ENCODE peak calls at places on chromosomes 13 and 19, in seven cellular contexts. One of them, this sample, is unnamed.

GRCh38 chr13:30847697-30848307 is 58.3 kb upstream of the MEDAG start:
- DNase-seq in A549: no peak
- DNase-seq in bronchial epithelial cell: peak
- DNase-seq in mucosa of descending colon: no peak
- DNase-seq in cardiac muscle cell: peak
- DNase-seq in IMR-90: peak
- DNase-seq in GM06990: no peak
- DNase-seq in this sample: peak

GRCh38 chr19:39582442-39582841 is 19.9 kb upstream of the LGALS13 start:
- DNase-seq in bronchial epithelial cell: no peak
- DNase-seq in A549: no peak
- DNase-seq in mucosa of descending colon: no peak
- DNase-seq in GM06990: no peak
- DNase-seq in cardiac muscle cell: no peak
- DNase-seq in IMR-90: no peak
- DNase-seq in this sample: no peak

GRCh38 chr19:5805465-5806132 is 732 bp downstream of the NRTN start:
- DNase-seq in IMR-90: peak
- DNase-seq in GM06990: no peak
- DNase-seq in bronchial epithelial cell: no peak
- DNase-seq in cardiac muscle cell: peak
- DNase-seq in mucosa of descending colon: peak
- DNase-seq in A549: peak
- DNase-seq in this sample: peak

GRCh38 chr19:49911381-49912145 is 14.9 kb upstream of the IL4I1 start:
- DNase-seq in cardiac muscle cell: peak
- DNase-seq in IMR-90: peak
- DNase-seq in A549: no peak
- DNase-seq in mucosa of descending colon: no peak
- DNase-seq in bronchial epithelial cell: no peak
- DNase-seq in GM06990: no peak
- DNase-seq in this sample: peak

GRCh38 chr19:32258167-32258566 is 87.2 kb upstream of the ZNF507 start:
- DNase-seq in cardiac muscle cell: no peak
- DNase-seq in mucosa of descending colon: no peak
- DNase-seq in GM06990: no peak
- DNase-seq in A549: no peak
- DNase-seq in IMR-90: no peak
- DNase-seq in bronchial epithelial cell: no peak
- DNase-seq in this sample: no peak

GRCh38 chr13:97133955-97134354 is 88.2 kb upstream of the MBNL2 start:
- DNase-seq in mucosa of descending colon: no peak
- DNase-seq in bronchial epithelial cell: peak
- DNase-seq in A549: no peak
- DNase-seq in cardiac muscle cell: no peak
- DNase-seq in GM06990: no peak
- DNase-seq in IMR-90: no peak
- DNase-seq in this sample: no peak

GRCh38 chr13:49594576-49594975 is 9.2 kb upstream of the RCBTB1 start:
- DNase-seq in GM06990: no peak
- DNase-seq in IMR-90: no peak
- DNase-seq in bronchial epithelial cell: no peak
- DNase-seq in cardiac muscle cell: no peak
- DNase-seq in mucosa of descending colon: no peak
- DNase-seq in A549: no peak
- DNase-seq in this sample: no peak

GRCh38 chr13:75365724-75366173 is 116.2 kb downstream of the TBC1D4 start:
- DNase-seq in cardiac muscle cell: peak
- DNase-seq in bronchial epithelial cell: peak
- DNase-seq in mucosa of descending colon: no peak
- DNase-seq in A549: peak
- DNase-seq in IMR-90: peak
- DNase-seq in GM06990: peak
- DNase-seq in this sample: no peak

GRCh38 chr19:7868671-7869452 is 5.3 kb downstream of the PRR36 start:
- DNase-seq in mucosa of descending colon: peak
- DNase-seq in bronchial epithelial cell: peak
- DNase-seq in GM06990: peak
- DNase-seq in IMR-90: peak
- DNase-seq in A549: peak
- DNase-seq in cardiac muscle cell: peak
- DNase-seq in this sample: peak

GRCh38 chr19:1773173-1773572 is 19.9 kb downstream of the ONECUT3 start:
- DNase-seq in cardiac muscle cell: no peak
- DNase-seq in A549: no peak
- DNase-seq in bronchial epithelial cell: peak
- DNase-seq in IMR-90: no peak
- DNase-seq in mucosa of descending colon: no peak
- DNase-seq in GM06990: no peak
- DNase-seq in this sample: peak

GRCh38 chr13:74194856-74195255 is 60.7 kb upstream of the KLF12 start:
- DNase-seq in cardiac muscle cell: no peak
- DNase-seq in A549: no peak
- DNase-seq in mucosa of descending colon: no peak
- DNase-seq in IMR-90: no peak
- DNase-seq in GM06990: no peak
- DNase-seq in bronchial epithelial cell: no peak
- DNase-seq in this sample: no peak

GRCh38 chr19:16261584-16262370 is 62.8 kb upstream of the KLF2 start:
- DNase-seq in IMR-90: no peak
- DNase-seq in mucosa of descending colon: no peak
- DNase-seq in cardiac muscle cell: no peak
- DNase-seq in A549: no peak
- DNase-seq in bronchial epithelial cell: no peak
- DNase-seq in GM06990: no peak
- DNase-seq in this sample: no peak

GRCh38 chr19:53057904-53058579 is 13.5 kb downstream of the ERVV-2 start:
- DNase-seq in cardiac muscle cell: peak
- DNase-seq in A549: no peak
- DNase-seq in bronchial epithelial cell: no peak
- DNase-seq in GM06990: no peak
- DNase-seq in mucosa of descending colon: no peak
- DNase-seq in IMR-90: no peak
- DNase-seq in this sample: peak

GRCh38 chr19:18922228-18922985 is 2.9 kb downstream of the DDX49 start:
- DNase-seq in mucosa of descending colon: peak
- DNase-seq in bronchial epithelial cell: no peak
- DNase-seq in IMR-90: no peak
- DNase-seq in GM06990: no peak
- DNase-seq in A549: no peak
- DNase-seq in cardiac muscle cell: no peak
- DNase-seq in this sample: no peak

GRCh38 chr19:55377356-55378131 is 918 bp downstream of the TMEM190 start:
- DNase-seq in IMR-90: no peak
- DNase-seq in cardiac muscle cell: no peak
- DNase-seq in GM06990: no peak
- DNase-seq in A549: no peak
- DNase-seq in bronchial epithelial cell: no peak
- DNase-seq in mucosa of descending colon: no peak
- DNase-seq in this sample: no peak

GRCh38 chr13:28442872-28443271 is 52.1 kb downstream of the FLT1 start:
- DNase-seq in A549: no peak
- DNase-seq in IMR-90: no peak
- DNase-seq in mucosa of descending colon: no peak
- DNase-seq in bronchial epithelial cell: no peak
- DNase-seq in GM06990: no peak
- DNase-seq in cardiac muscle cell: no peak
- DNase-seq in this sample: no peak
- H3K4me3 ChIP-seq in A549: no peak
- H3K4me3 ChIP-seq in IMR-90: no peak
- H3K4me3 ChIP-seq in mucosa of descending colon: no peak
- H3K4me3 ChIP-seq in bronchial epithelial cell: no peak
- H3K4me3 ChIP-seq in GM06990: no peak
- H3K4me3 ChIP-seq in cardiac muscle cell: no peak
- H3K4me3 ChIP-seq in this sample: no peak

GRCh38 chr13:67369895-67370660 is 139.9 kb upstream of the PCDH9 start:
- DNase-seq in GM06990: no peak
- DNase-seq in mucosa of descending colon: no peak
- DNase-seq in A549: no peak
- DNase-seq in cardiac muscle cell: peak
- DNase-seq in bronchial epithelial cell: peak
- DNase-seq in IMR-90: peak
- DNase-seq in this sample: peak

GRCh38 chr13:67367385-67367784 is 137.2 kb upstream of the PCDH9 start:
- DNase-seq in cardiac muscle cell: peak
- DNase-seq in bronchial epithelial cell: no peak
- DNase-seq in GM06990: no peak
- DNase-seq in mucosa of descending colon: no peak
- DNase-seq in A549: no peak
- DNase-seq in IMR-90: no peak
- DNase-seq in this sample: no peak

GRCh38 chr13:67366533-67366932 is 136.4 kb upstream of the PCDH9 start:
- DNase-seq in bronchial epithelial cell: peak
- DNase-seq in cardiac muscle cell: peak
- DNase-seq in mucosa of descending colon: no peak
- DNase-seq in GM06990: no peak
- DNase-seq in IMR-90: peak
- DNase-seq in A549: no peak
- DNase-seq in this sample: no peak
- TF ChIP-seq CTCF in bronchial epithelial cell: no peak
- TF ChIP-seq CTCF in cardiac muscle cell: peak
- TF ChIP-seq CTCF in mucosa of descending colon: no peak
- TF ChIP-seq CTCF in GM06990: no peak
- TF ChIP-seq CTCF in IMR-90: peak
- TF ChIP-seq CTCF in A549: no peak
- TF ChIP-seq CTCF in this sample: peak

DNA sequence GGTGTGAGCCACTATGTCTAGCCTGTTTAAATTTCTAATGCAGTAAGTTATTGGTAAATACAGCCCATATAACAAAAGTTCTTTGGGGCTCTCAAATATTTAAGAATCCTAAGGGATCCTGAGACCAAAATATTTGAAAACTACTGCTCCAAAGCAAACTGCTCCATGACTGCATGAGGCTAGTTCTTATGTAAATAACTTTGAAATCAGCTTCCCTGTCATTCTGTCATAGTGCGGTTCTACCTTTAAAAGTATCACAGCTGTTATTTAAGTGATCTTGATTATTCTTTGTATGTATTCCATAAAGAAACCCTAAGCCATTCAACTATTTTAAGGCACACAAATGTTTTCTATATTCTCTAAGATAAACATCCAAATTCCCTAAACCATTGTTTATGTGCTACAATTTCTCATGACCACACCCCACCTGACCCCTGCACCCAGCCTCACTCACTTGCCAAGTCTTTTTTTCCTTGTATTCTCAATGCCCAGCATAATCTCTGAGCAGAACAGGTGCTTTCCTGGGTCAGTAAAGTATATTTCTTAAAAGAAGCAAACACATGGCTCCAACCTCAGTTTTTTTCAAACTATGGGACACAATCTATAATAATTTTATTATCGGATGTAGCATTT is 146.6 kb downstream of the RNF17 start:
- DNase-seq in bronchial epithelial cell: no peak
- DNase-seq in IMR-90: peak
- DNase-seq in GM06990: no peak
- DNase-seq in mucosa of descending colon: peak
- DNase-seq in cardiac muscle cell: no peak
- DNase-seq in A549: no peak
- DNase-seq in this sample: peak
- H3K4me3 ChIP-seq in bronchial epithelial cell: no peak
- H3K4me3 ChIP-seq in IMR-90: no peak
- H3K4me3 ChIP-seq in GM06990: no peak
- H3K4me3 ChIP-seq in mucosa of descending colon: no peak
- H3K4me3 ChIP-seq in cardiac muscle cell: no peak
- H3K4me3 ChIP-seq in A549: no peak
- H3K4me3 ChIP-seq in this sample: no peak

DNA sequence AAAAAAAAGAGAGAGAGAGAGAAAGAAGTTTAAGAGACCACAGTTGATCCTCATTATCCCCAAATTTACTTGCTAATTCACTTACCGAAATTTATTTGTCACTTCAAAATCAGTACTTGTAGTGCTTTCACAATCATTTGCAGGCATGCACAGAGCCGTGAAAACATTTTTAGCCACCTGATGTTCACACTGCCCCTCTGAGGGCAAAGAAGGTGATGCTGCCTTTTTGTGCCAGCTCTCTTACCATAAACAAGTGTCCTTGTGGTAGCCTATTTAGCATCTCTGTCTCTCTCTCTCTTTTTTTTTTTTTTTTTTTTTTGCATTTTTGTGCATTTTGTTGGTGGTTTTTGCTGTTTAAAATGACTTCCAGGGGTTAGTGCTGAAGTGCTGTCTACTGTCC is 24.0 kb upstream of the CASP14 start:
- DNase-seq in A549: peak
- DNase-seq in IMR-90: no peak
- DNase-seq in mucosa of descending colon: no peak
- DNase-seq in GM06990: no peak
- DNase-seq in cardiac muscle cell: peak
- DNase-seq in bronchial epithelial cell: no peak
- DNase-seq in this sample: no peak
- TF ChIP-seq CTCF in A549: peak
- TF ChIP-seq CTCF in IMR-90: no peak
- TF ChIP-seq CTCF in mucosa of descending colon: no peak
- TF ChIP-seq CTCF in GM06990: peak
- TF ChIP-seq CTCF in cardiac muscle cell: no peak
- TF ChIP-seq CTCF in bronchial epithelial cell: peak
- TF ChIP-seq CTCF in this sample: no peak

GRCh38 chr19:44779150-44779549 is 1.5 kb downstream of the CBLC start:
- DNase-seq in A549: no peak
- DNase-seq in bronchial epithelial cell: no peak
- DNase-seq in IMR-90: no peak
- DNase-seq in mucosa of descending colon: no peak
- DNase-seq in cardiac muscle cell: no peak
- DNase-seq in GM06990: no peak
- DNase-seq in this sample: no peak
- H3K4me3 ChIP-seq in A549: no peak
- H3K4me3 ChIP-seq in bronchial epithelial cell: peak
- H3K4me3 ChIP-seq in IMR-90: no peak
- H3K4me3 ChIP-seq in mucosa of descending colon: no peak
- H3K4me3 ChIP-seq in cardiac muscle cell: no peak
- H3K4me3 ChIP-seq in GM06990: no peak
- H3K4me3 ChIP-seq in this sample: no peak

DNA sequence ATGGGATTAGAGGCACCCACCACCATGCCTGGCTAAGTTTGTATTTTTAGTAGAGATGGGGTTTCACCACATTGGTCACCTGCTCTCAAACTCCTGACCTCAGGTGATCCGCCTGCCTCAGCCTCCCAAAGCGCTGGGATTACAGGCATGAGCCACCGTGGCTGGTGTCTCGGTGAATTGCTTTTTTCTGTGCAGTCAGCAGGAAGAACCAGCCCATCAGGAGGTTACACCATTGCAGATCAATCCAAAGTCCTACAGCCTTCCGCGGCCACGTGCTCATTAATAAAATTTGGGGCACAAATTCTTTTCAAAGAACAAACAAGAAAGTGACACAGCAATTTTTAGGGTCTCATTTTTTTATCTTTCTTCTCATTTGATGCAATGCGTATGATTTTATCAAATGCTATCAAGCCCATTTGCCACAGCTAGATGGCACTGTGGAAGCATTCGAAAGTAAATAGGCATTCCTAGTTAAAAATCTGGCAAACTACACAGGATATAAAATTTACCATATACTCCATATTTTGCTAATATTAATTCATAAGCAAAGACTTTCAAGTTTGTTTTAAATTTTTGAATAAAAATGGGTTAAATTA is 54.4 kb upstream of the ZNF835 start:
- DNase-seq in bronchial epithelial cell: no peak
- DNase-seq in mucosa of descending colon: no peak
- DNase-seq in A549: no peak
- DNase-seq in cardiac muscle cell: peak
- DNase-seq in GM06990: no peak
- DNase-seq in IMR-90: no peak
- DNase-seq in this sample: peak
- TF ChIP-seq CTCF in bronchial epithelial cell: no peak
- TF ChIP-seq CTCF in mucosa of descending colon: no peak
- TF ChIP-seq CTCF in A549: no peak
- TF ChIP-seq CTCF in cardiac muscle cell: no peak
- TF ChIP-seq CTCF in GM06990: no peak
- TF ChIP-seq CTCF in IMR-90: peak
- TF ChIP-seq CTCF in this sample: peak

GRCh38 chr19:17540174-17540573 is 15.3 kb upstream of the COLGALT1 start:
- DNase-seq in bronchial epithelial cell: no peak
- DNase-seq in IMR-90: no peak
- DNase-seq in cardiac muscle cell: no peak
- DNase-seq in A549: no peak
- DNase-seq in GM06990: no peak
- DNase-seq in mucosa of descending colon: no peak
- DNase-seq in this sample: no peak
- H3K4me3 ChIP-seq in bronchial epithelial cell: no peak
- H3K4me3 ChIP-seq in IMR-90: no peak
- H3K4me3 ChIP-seq in cardiac muscle cell: no peak
- H3K4me3 ChIP-seq in A549: no peak
- H3K4me3 ChIP-seq in GM06990: no peak
- H3K4me3 ChIP-seq in mucosa of descending colon: no peak
- H3K4me3 ChIP-seq in this sample: no peak

This sample was measured in fibroblast of villous mesenchyme.